ENCODE peak calls at places on chromosome 13, in five cellular contexts. Q is stimulated activated naive B cell treated with anti-CD40 and anti-IgM and Interleukin-4, amounts not matched to agents 10 μg/mL and 1 μg/mL and 100 μg/mL, for 72 hours; C is heart right ventricle; X is hippocampal formation; F is stimulated activated CD8-positive, alpha-beta memory T cell treated with anti-CD3 and anti-CD28 coated beads, Interleukin-4, amount 100 ng/mL, for 1 hour. A is an unnamed sample.

GRCh38 chr13:69040898-69041297 is 1066.7 kb upstream of the ATXN8OS start:
- DNase-seq in F (no peak), Q (no peak), C (no peak), X (no peak), A (no peak)

GRCh38 chr13:79645569-79645968 is 164.6 kb downstream of the NDFIP2 start:
- DNase-seq in Q (no peak), X (no peak), C (no peak), F (no peak), A (no peak)

GRCh38 chr13:26037302-26037701 is 14.5 kb downstream of the SHISA2 start:
- DNase-seq in X (peak), F (no peak), C (no peak), Q (no peak), A (no peak)

GRCh38 chr13:59261928-59262488 is 901.7 kb downstream of the DIAPH3 start:
- DNase-seq in F (no peak), X (peak), C (no peak), Q (no peak), A (peak)

GRCh38 chr13:113406321-113407102 is 42.6 kb upstream of the GRTP1 start:
- DNase-seq in F (no peak), C (no peak), Q (no peak), X (no peak), A (no peak)

GRCh38 chr13:79336971-79337370 is 69.1 kb downstream of the RBM26 start:
- DNase-seq in Q (no peak), X (no peak), F (no peak), C (no peak), A (no peak)

GRCh38 chr13:109333893-109334651 is 452.3 kb downstream of the IRS2 start:
- DNase-seq in F (no peak), Q (no peak), X (no peak), C (no peak), A (no peak)

GRCh38 chr13:104832265-104832664 is 1703.2 kb downstream of the EFNB2 start:
- DNase-seq in C (no peak), Q (no peak), F (no peak), X (no peak), A (no peak)

GRCh38 chr13:36998624-36999041 is 507 bp downstream of the ALG5 start:
- DNase-seq in C (peak), X (no peak), Q (no peak), F (peak), A (peak)

GRCh38 chr13:84025828-84026227 is 143.6 kb upstream of the SLITRK1 start:
- DNase-seq in X (no peak), Q (no peak), F (no peak), C (no peak), A (no peak)

GRCh38 chr13:84821261-84821660 is 939.0 kb upstream of the SLITRK1 start:
- DNase-seq in F (no peak), Q (no peak), C (no peak), X (no peak), A (no peak)

GRCh38 chr13:30276178-30276577 is 31.2 kb downstream of the KATNAL1 start:
- DNase-seq in F (no peak), C (no peak), X (no peak), Q (no peak), A (no peak)

GRCh38 chr13:45807520-45808099 is 43.9 kb downstream of the SIAH3 start:
- DNase-seq in C (no peak), F (no peak), X (peak), Q (no peak), A (no peak)

GRCh38 chr13:86757236-86757978 is 913.8 kb upstream of the SLITRK5 start:
- DNase-seq in X (no peak), F (no peak), Q (no peak), C (no peak), A (no peak)

GRCh38 chr13:51252954-51253531 is 30.8 kb downstream of the FAM124A start:
- DNase-seq in Q (no peak), F (no peak), C (no peak), X (no peak), A (no peak)

GRCh38 chr13:41455725-41456419 is 1.5 kb upstream of the RGCC start:
- DNase-seq in X (no peak), Q (no peak), C (no peak), F (no peak), A (no peak)

GRCh38 chr13:30376426-30377311 is 45.6 kb upstream of the UBE2L5 start:
- DNase-seq in C (no peak), X (no peak), F (peak), Q (peak), A (no peak)

GRCh38 chr13:66040506-66040905 is 1189.6 kb downstream of the PCDH9 start:
- DNase-seq in F (no peak), Q (no peak), C (no peak), X (no peak), A (no peak)

GRCh38 chr13:104648291-104648690 is 1582.1 kb upstream of the SLC10A2 start:
- DNase-seq in F (no peak), Q (no peak), C (no peak), X (peak), A (peak)

GRCh38 chr13:99312493-99312883 is 5.3 kb upstream of the GPR183 start:
- DNase-seq in F (no peak), X (peak), Q (peak), C (peak), A (peak)

GRCh38 chr13:44259045-44260042 is 114.3 kb upstream of the SERP2 start:
- DNase-seq in C (no peak), X (no peak), F (peak), Q (peak), A (no peak)

GRCh38 chr13:67518785-67519184 is 288.6 kb upstream of the PCDH9 start:
- DNase-seq in X (no peak), F (no peak), C (no peak), Q (no peak), A (no peak)

GRCh38 chr13:41577437-41577836 is 120.1 kb downstream of the RGCC start:
- DNase-seq in X (no peak), Q (no peak), C (no peak), F (no peak), A (no peak)

GRCh38 chr13:21730186-21730880 is 59.5 kb downstream of the FGF9 start:
- DNase-seq in X (no peak), Q (no peak), F (no peak), C (no peak), A (no peak)

GRCh38 chr13:111044087-111044830 is 70.9 kb upstream of the ARHGEF7 start:
- DNase-seq in X (no peak), C (no peak), Q (no peak), F (no peak), A (no peak)

GRCh38 chr13:27004866-27005265 is 166.7 kb downstream of the USP12 start:
- DNase-seq in X (no peak), C (no peak), F (no peak), Q (no peak), A (no peak)

GRCh38 chr13:63209330-63210017 is 1793.8 kb upstream of the PCDH20 start:
- DNase-seq in F (no peak), C (no peak), X (no peak), Q (no peak), A (no peak)

GRCh38 chr13:111409413-111409812 is 89.0 kb downstream of the TEX29 start:
- DNase-seq in Q (no peak), C (no peak), X (no peak), F (no peak), A (no peak)

GRCh38 chr13:81275666-81276258 is 934.8 kb upstream of the SPRY2 start:
- DNase-seq in Q (no peak), X (no peak), C (no peak), F (no peak), A (no peak)

GRCh38 chr13:89066868-89067466 is 1395.8 kb downstream of the SLITRK5 start:
- DNase-seq in C (no peak), X (peak), Q (no peak), F (no peak), A (no peak)

GRCh38 chr13:113425931-113426590 is 27.2 kb downstream of the ADPRHL1 start:
- DNase-seq in Q (no peak), C (no peak), F (no peak), X (no peak), A (no peak)

A was measured in occipital lobe.